ENCODE peak calls at places on chromosome 15, in four cellular contexts. One of them, this sample, is unnamed.

GRCh38 chr15:77819841-77820728 is 187.4 kb upstream of the LINGO1 start:
- DNase-seq in sigmoid colon: no peak
- DNase-seq in cardiac fibroblast: peak
- DNase-seq in HS-5: no peak
- DNase-seq in this sample: peak

GRCh38 chr15:80159811-80160569 is 7.2 kb downstream of the FAH start:
- DNase-seq in sigmoid colon: no peak
- DNase-seq in cardiac fibroblast: peak
- DNase-seq in HS-5: no peak
- DNase-seq in this sample: no peak

GRCh38 chr15:77715051-77715450 is 82.3 kb upstream of the LINGO1 start:
- DNase-seq in sigmoid colon: no peak
- DNase-seq in cardiac fibroblast: no peak
- DNase-seq in HS-5: no peak
- DNase-seq in this sample: no peak

GRCh38 chr15:78479650-78480049 is 27.7 kb upstream of the HYKK start:
- DNase-seq in sigmoid colon: no peak
- DNase-seq in cardiac fibroblast: no peak
- DNase-seq in HS-5: no peak
- DNase-seq in this sample: no peak

GRCh38 chr15:57611938-57612337 is 20.2 kb downstream of the MYZAP start:
- DNase-seq in sigmoid colon: peak
- DNase-seq in cardiac fibroblast: peak
- DNase-seq in HS-5: no peak
- DNase-seq in this sample: no peak

GRCh38 chr15:31489801-31490646 is 163.4 kb downstream of the KLF13 start:
- DNase-seq in sigmoid colon: peak
- DNase-seq in cardiac fibroblast: peak
- DNase-seq in HS-5: no peak
- DNase-seq in this sample: peak

GRCh38 chr15:87033056-87033455 is 953.4 kb downstream of the AGBL1 start:
- DNase-seq in sigmoid colon: no peak
- DNase-seq in cardiac fibroblast: peak
- DNase-seq in HS-5: no peak
- DNase-seq in this sample: no peak

GRCh38 chr15:38211249-38211648 is 41.4 kb upstream of the SPRED1 start:
- DNase-seq in sigmoid colon: no peak
- DNase-seq in cardiac fibroblast: no peak
- DNase-seq in HS-5: no peak
- DNase-seq in this sample: no peak

GRCh38 chr15:64503640-64504039 is 43.3 kb downstream of the ZNF609 start:
- DNase-seq in sigmoid colon: no peak
- DNase-seq in cardiac fibroblast: no peak
- DNase-seq in HS-5: no peak
- DNase-seq in this sample: no peak

This sample was measured in A673.